ENCODE peak calls at places on chromosomes 1 and 21, in five cellular contexts. J is osteocyte; R is GM23338; C is activated CD8-positive, alpha-beta T cell treated with anti-CD3 and anti-CD28 coated beads, Interleukin-2, amount 10 ng/mL, durations not matched to agents 7 days and 5 days; H is effector CD8-positive, alpha-beta T cell. N is an unnamed sample.
A peak's percentile ranks its signal among the peaks of the same experiment; 100 is the strongest.

GRCh38 chr1:56414728-56415224 is 164.6 kb downstream of the PLPP3 start:
- DNase-seq in J (no peak), R (no peak), C (no peak), H (no peak), N (no peak)

GRCh38 chr1:41613646-41614592 is 129.4 kb upstream of the EDN2 start:
- DNase-seq in J (peak; percentile 64), R (no peak), C (no peak), H (no peak), N (no peak)

GRCh38 chr1:11891433-11892186 is 32.9 kb upstream of the NPPB start:
- DNase-seq in J (no peak), R (no peak), C (no peak), H (no peak), N (no peak)

GRCh38 chr1:62093261-62093660 is 101.4 kb upstream of the L1TD1 start:
- DNase-seq in J (no peak), R (no peak), C (no peak), H (no peak), N (no peak)

GRCh38 chr1:1945782-1946393 is 26.8 kb upstream of the TMEM52 start:
- DNase-seq in J (no peak), R (no peak), C (no peak), H (no peak), N (no peak)

GRCh38 chr1:200749090-200749489 is 10.4 kb downstream of the CAMSAP2 start:
- DNase-seq in J (no peak), R (no peak), C (no peak), H (no peak), N (no peak)

GRCh38 chr1:25728301-25728935 is 71.6 kb upstream of the SELENON start:
- DNase-seq in J (no peak), R (no peak), C (no peak), H (no peak), N (no peak)

GRCh38 chr1:224087358-224087757 is 26.6 kb upstream of the FBXO28 start:
- DNase-seq in J (no peak), R (no peak), C (no peak), H (no peak), N (no peak)

GRCh38 chr1:68624233-68624632 is 127.4 kb upstream of the DEPDC1 start:
- DNase-seq in J (no peak), R (peak; percentile 18), C (no peak), H (no peak), N (no peak)

GRCh38 chr1:205813755-205814058 is 709 bp upstream of the SLC41A1 start:
- DNase-seq in J (no peak), R (no peak), C (no peak), H (no peak), N (no peak)

GRCh38 chr1:208684192-208684591 is 440.0 kb upstream of the PLXNA2 start:
- DNase-seq in J (no peak), R (no peak), C (no peak), H (no peak), N (no peak)

GRCh38 chr1:16112558-16113555 is 39.4 kb upstream of the FAM131C start:
- DNase-seq in J (no peak), R (peak; percentile 76), C (no peak), H (no peak), N (no peak)

GRCh38 chr1:182248721-182249120 is 142.9 kb downstream of the GLUL start:
- DNase-seq in J (no peak), R (no peak), C (no peak), H (no peak), N (no peak)

GRCh38 chr1:245263701-245264100 is 108.9 kb downstream of the KIF26B start:
- DNase-seq in J (no peak), R (no peak), C (no peak), H (no peak), N (no peak)

GRCh38 chr1:64616039-64616438 is 128.8 kb upstream of the RAVER2 start:
- DNase-seq in J (no peak), R (no peak), C (no peak), H (no peak), N (no peak)

GRCh38 chr1:208686592-208686991 is 442.4 kb upstream of the PLXNA2 start:
- DNase-seq in J (no peak), R (no peak), C (no peak), H (no peak), N (no peak)

GRCh38 chr1:53293123-53293522 is 34.7 kb downstream of the LRP8 start:
- DNase-seq in J (no peak), R (no peak), C (no peak), H (no peak), N (no peak)

GRCh38 chr1:212678456-212679410 is 20.9 kb downstream of the BATF3 start:
- DNase-seq in J (peak; percentile 67), R (no peak), C (no peak), H (no peak), N (no peak)

GRCh38 chr1:150066838-150067183 is 765 bp upstream of the VPS45 start:
- DNase-seq in J (no peak), R (peak; percentile 78), C (peak; percentile 50), H (peak; percentile 4), N (peak; percentile 3)

GRCh38 chr21:26169611-26170470 is 729 bp downstream of the APP start:
- DNase-seq in J (peak; percentile 86), R (peak; percentile 64), C (peak; percentile 53), H (no peak), N (peak; percentile 17)

GRCh38 chr1:94514095-94514727 is 27.3 kb downstream of the F3 start:
- DNase-seq in J (no peak), R (peak; percentile 72), C (peak; percentile 44), H (no peak), N (no peak)

N was measured in stimulated activated naive CD4-positive, alpha-beta T cell.